ENCODE peak calls at places on chromosomes 11 and 22, in seven cellular contexts. I, L, Y, K, H, C and S are unnamed samples.

GRCh38 chr11:67031791-67032561 is 9.0 kb downstream of the SYT12 start:
- DNase-seq in I (no peak), L (peak), Y (no peak), K (no peak), H (no peak), C (no peak), S (no peak)

GRCh38 chr11:100684101-100685065 is 2.7 kb upstream of the ARHGAP42 start:
- DNase-seq in I (no peak), L (peak), Y (no peak), K (no peak), H (no peak), C (no peak), S (peak)

GRCh38 chr22:22713416-22713815 is 69.0 kb downstream of the GGTLC2 start:
- DNase-seq in I (no peak), L (no peak), Y (no peak), K (no peak), H (no peak), C (peak), S (no peak)

GRCh38 chr22:35631597-35631996 is 14.5 kb upstream of the MB start:
- DNase-seq in I (no peak), L (no peak), Y (peak), K (peak), H (peak), C (peak), S (peak)

GRCh38 chr11:4181780-4182721 is 87.5 kb downstream of the RRM1 start:
- DNase-seq in I (no peak), L (peak), Y (no peak), K (peak), H (peak), C (peak), S (peak)

GRCh38 chr11:132988381-132988780 is 543.9 kb downstream of the OPCML start:
- DNase-seq in I (no peak), L (no peak), Y (no peak), K (no peak), H (no peak), C (no peak), S (no peak)

GRCh38 chr22:39174498-39175120 is 22.1 kb upstream of the CBX7 start:
- DNase-seq in I (peak), L (peak), Y (peak), K (peak), H (peak), C (peak), S (peak)

GRCh38 chr11:59673291-59673690 is 4.5 kb upstream of the PATL1 start:
- DNase-seq in I (no peak), L (no peak), Y (no peak), K (no peak), H (no peak), C (no peak), S (no peak)

GRCh38 chr11:73625690-73626318 is 20.6 kb upstream of the PLEKHB1 start:
- DNase-seq in I (peak), L (peak), Y (peak), K (peak), H (peak), C (peak), S (peak)

GRCh38 chr22:32870474-32870873 is 69.0 kb downstream of the TIMP3 start:
- DNase-seq in I (no peak), L (no peak), Y (no peak), K (no peak), H (no peak), C (no peak), S (no peak)

GRCh38 chr22:49010086-49010863 is 817.4 kb downstream of the BRD1 start:
- DNase-seq in I (no peak), L (no peak), Y (no peak), K (peak), H (peak), C (no peak), S (no peak)

GRCh38 chr11:112752563-112752962 is 208.7 kb upstream of the NCAM1 start:
- DNase-seq in I (no peak), L (no peak), Y (no peak), K (no peak), H (no peak), C (no peak), S (no peak)

GRCh38 chr11:94574193-94574961 is 7.2 kb downstream of the PIWIL4 start:
- DNase-seq in I (peak), L (peak), Y (no peak), K (no peak), H (no peak), C (no peak), S (no peak)

GRCh38 chr11:330307-330693 is 9.6 kb upstream of the IFITM3 start:
- DNase-seq in I (no peak), L (no peak), Y (no peak), K (no peak), H (peak), C (peak), S (no peak)

GRCh38 chr11:12802418-12803085 is 128.3 kb downstream of the TEAD1 start:
- DNase-seq in I (no peak), L (peak), Y (peak), K (peak), H (peak), C (no peak), S (peak)

GRCh38 chr11:346529-346928 is 22.8 kb upstream of the B4GALNT4 start:
- DNase-seq in I (no peak), L (no peak), Y (no peak), K (no peak), H (peak), C (no peak), S (no peak)

GRCh38 chr22:27507066-27507715 is 294.4 kb downstream of the MN1 start:
- DNase-seq in I (no peak), L (peak), Y (no peak), K (no peak), H (no peak), C (no peak), S (no peak)

GRCh38 chr11:109309153-109309552 is 112.8 kb upstream of the C11orf87 start:
- DNase-seq in I (no peak), L (peak), Y (no peak), K (no peak), H (no peak), C (no peak), S (no peak)

GRCh38 chr22:23070418-23071162 is at the start of gene GNAZ:
- DNase-seq in I (peak), L (peak), Y (peak), K (peak), H (peak), C (no peak), S (no peak)

GRCh38 chr22:28116261-28116673 is 197.2 kb upstream of the PITPNB start:
- DNase-seq in I (peak), L (peak), Y (no peak), K (peak), H (no peak), C (no peak), S (no peak)

GRCh38 chr11:118609380-118610219 is 2.2 kb downstream of the PHLDB1 start:
- DNase-seq in I (peak), L (peak), Y (peak), K (peak), H (no peak), C (no peak), S (peak)

GRCh38 chr11:37657645-37658044 is 1059.6 kb upstream of the RAG2 start:
- DNase-seq in I (no peak), L (peak), Y (no peak), K (no peak), H (no peak), C (no peak), S (no peak)

GRCh38 chr11:115678942-115679341 is 174.7 kb upstream of the CADM1 start:
- DNase-seq in I (peak), L (no peak), Y (no peak), K (no peak), H (no peak), C (no peak), S (no peak)

GRCh38 chr11:19821412-19821875 is 108.8 kb downstream of the NAV2 start:
- DNase-seq in I (no peak), L (no peak), Y (no peak), K (peak), H (peak), C (no peak), S (no peak)

GRCh38 chr11:5809122-5809519 is 397 bp downstream of the OR52N2 start:
- DNase-seq in I (no peak), L (no peak), Y (no peak), K (no peak), H (no peak), C (no peak), S (peak)

GRCh38 chr11:116853461-116854073 is 16.1 kb upstream of the APOA1 start:
- DNase-seq in I (no peak), L (peak), Y (no peak), K (no peak), H (no peak), C (peak), S (peak)

GRCh38 chr11:116507016-116507415 is 265.8 kb downstream of the BUD13 start:
- DNase-seq in I (no peak), L (no peak), Y (no peak), K (no peak), H (no peak), C (no peak), S (no peak)

GRCh38 chr22:45200862-45201511 is 37.3 kb downstream of the NUP50 start:
- DNase-seq in I (no peak), L (peak), Y (no peak), K (no peak), H (no peak), C (no peak), S (no peak)

GRCh38 chr11:104968365-104968855 is at the start of gene CASP4:
- DNase-seq in I (no peak), L (peak), Y (no peak), K (peak), H (no peak), C (peak), S (peak)

GRCh38 chr11:113828186-113828585 is 47.2 kb downstream of the USP28 start:
- DNase-seq in I (no peak), L (no peak), Y (no peak), K (no peak), H (no peak), C (no peak), S (no peak)

GRCh38 chr11:128467610-128468041 is 119.7 kb downstream of the ETS1 start:
- DNase-seq in I (peak), L (peak), Y (no peak), K (no peak), H (no peak), C (no peak), S (no peak)
- TF ChIP-seq CTCF in I (no peak), L (peak), Y (no peak), K (no peak), H (no peak), C (no peak), S (no peak)

DNA sequence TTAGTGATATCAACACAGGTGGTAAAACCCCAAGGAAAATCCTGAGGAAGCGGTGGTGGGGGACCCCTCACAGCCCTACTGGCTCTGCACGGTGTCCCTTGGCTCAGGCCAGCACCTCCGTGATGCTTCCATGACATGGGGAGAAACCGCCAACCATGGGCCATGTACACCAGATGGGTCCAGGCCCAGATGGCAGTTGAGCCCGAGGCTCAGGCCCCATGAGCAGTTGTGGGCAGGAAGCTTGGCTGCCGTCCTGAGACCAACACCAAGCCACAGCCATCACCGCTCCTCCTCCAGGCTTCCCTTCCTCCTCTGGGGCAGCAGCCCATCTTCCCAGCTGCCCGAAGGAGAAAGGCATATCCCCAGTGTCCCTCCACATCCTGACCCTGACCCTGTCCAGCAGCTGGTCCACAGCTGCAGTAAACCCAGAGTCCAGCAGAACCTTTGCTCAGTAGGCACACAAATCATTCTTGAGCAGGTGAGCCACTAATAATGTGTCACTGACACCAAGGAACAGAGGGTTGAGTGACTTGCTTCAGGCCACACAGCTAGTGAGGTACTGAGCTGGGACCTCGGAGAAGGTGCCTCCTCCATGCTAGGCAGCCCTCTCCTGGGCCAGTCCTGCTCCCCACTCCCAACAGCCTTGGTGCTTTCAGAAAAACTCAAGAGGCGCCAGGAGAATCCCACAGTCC is 204.9 kb downstream of the CTTN start:
- DNase-seq in I (no peak), L (no peak), Y (no peak), K (no peak), H (no peak), C (no peak), S (no peak)
- H3K4me3 ChIP-seq in I (no peak), L (no peak), Y (no peak), K (no peak), H (no peak), C (no peak), S (no peak)

DNA sequence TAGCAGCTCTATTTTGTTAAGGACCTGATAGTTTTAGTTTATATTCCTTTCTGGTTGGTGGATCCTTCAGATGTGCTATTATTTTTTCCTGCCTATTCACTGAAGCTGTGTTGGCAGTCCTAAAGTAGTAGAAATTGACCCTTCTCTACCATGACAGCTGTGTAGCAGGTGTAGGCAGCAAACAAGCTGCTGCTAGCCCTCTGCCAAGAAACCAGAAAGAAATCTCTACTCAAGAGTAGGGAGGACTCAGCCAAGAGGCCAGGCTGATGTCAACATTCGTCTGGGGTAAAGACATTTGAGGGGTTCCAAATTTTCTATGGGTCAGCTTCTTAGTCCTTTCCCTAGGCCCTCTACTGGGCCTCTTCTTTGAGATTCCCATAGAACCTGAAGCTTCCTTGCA is 51.2 kb downstream of the CSTF3 start:
- DNase-seq in I (no peak), L (no peak), Y (no peak), K (no peak), H (no peak), C (no peak), S (no peak)
- TF ChIP-seq CTCF in I (no peak), L (no peak), Y (no peak), K (no peak), H (no peak), C (no peak), S (no peak)

GRCh38 chr11:58524232-58525036 is 16.5 kb upstream of the OR5B21 start:
- DNase-seq in I (peak), L (peak), Y (peak), K (peak), H (no peak), C (peak), S (peak)

GRCh38 chr11:58530236-58530635 is 22.3 kb upstream of the OR5B21 start:
- DNase-seq in I (no peak), L (no peak), Y (no peak), K (no peak), H (no peak), C (no peak), S (no peak)

GRCh38 chr11:58527429-58527828 is 19.5 kb upstream of the OR5B21 start:
- DNase-seq in I (no peak), L (no peak), Y (no peak), K (no peak), H (no peak), C (no peak), S (no peak)

DNA sequence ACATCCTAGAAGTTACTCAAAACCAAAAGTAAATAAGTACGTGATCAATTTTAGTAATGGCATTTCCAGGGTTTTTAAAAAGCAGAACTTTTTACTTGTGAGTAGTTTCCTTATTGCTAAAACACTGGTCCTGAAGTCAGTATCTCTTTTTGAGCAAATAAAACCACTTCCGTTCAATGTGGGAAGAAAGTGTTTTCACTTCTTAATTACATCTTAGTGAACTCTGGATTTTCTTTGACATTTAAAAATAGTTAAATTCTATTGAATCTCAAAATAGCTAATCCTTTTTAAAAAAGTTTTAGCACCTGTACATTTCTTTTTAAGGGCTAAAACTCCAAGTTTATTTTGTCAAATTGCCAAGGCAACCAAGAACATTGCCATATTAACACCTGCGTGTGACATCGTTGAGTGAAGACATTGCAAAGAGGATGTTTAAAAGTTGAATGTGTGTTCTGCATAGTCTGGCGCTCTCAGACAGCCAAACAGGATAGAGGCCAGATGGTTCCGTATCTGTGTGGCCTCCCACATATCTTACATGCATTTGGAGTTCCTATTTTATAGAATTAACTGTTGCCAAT is 17.2 kb upstream of the OR5B21 start:
- DNase-seq in I (no peak), L (no peak), Y (no peak), K (no peak), H (no peak), C (peak), S (peak)
- H3K4me3 ChIP-seq in I (no peak), L (no peak), Y (no peak), K (no peak), H (no peak), C (peak), S (no peak)

DNA sequence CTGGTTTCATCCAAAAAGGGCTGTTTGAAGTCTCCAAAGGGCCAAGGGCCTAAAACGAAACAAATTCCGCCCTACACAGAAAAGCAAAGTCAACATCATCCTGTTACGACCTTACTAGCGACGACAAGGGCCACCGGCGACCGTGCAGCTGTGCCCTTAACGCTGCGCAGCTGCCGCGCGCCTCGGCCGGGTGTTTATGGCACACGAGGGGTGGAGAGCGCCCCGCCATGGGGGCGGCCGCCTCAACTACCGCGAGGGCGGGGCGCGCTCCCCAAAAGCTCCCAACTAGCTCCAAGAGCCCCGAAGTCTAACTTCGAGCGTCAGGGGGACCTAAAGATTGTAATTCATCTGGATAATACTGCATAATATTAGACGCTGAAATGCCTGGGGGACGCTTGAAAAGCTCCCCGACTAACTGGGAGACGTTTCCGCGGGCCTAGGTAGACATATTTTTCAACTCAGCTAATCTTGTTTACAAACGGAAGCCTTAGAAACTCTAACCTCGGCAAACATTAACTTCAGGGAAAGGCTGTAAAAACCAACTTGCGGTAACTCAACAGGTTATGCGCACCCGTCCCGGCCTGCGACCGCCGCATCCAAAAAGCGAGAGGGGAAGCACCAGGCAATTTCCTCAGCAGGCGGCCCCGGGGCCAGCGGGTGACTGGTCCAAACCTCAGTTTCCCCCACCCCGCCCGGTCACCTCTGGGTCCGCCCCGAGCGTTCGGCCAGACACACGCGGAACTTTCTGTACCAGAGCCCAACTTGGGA is 688 bp downstream of the TMEM123 start:
- DNase-seq in I (peak), L (peak), Y (no peak), K (peak), H (peak), C (peak), S (peak)
- TF ChIP-seq CTCF in I (no peak), L (no peak), Y (no peak), K (no peak), H (peak), C (peak), S (peak)

GRCh38 chr11:123187221-123187620 is 7.8 kb downstream of the CLMP start:
- DNase-seq in I (no peak), L (no peak), Y (no peak), K (no peak), H (no peak), C (no peak), S (no peak)
- H3K4me3 ChIP-seq in I (no peak), L (no peak), Y (no peak), K (no peak), H (no peak), C (no peak), S (no peak)

DNA sequence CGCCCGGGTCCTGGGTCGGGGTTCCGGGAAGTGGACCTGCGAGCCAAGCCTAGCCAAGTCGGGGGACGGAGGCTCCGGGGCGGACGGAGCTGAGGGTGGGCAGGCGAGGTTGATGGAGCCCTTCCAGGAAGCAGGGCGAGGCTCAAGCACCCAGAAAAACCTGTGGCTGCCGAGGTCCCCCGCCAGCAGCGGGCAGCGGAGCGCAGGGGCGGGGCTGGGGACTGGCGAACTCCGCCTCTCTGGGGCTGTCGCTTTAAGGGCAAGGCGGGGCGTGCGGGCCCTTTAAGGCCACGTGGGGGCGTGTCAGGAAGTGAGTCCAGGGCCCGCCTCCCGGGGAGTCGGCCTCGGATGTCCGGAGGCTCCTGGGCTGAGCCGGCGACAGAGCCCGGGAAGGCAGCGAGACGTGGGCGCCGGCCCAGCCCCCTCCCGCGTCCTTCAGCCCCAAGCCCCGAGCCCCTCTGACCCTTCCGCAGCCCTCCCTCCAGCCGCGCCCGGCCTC is at the start of gene SLC35C1:
- DNase-seq in I (peak), L (peak), Y (peak), K (peak), H (peak), C (peak), S (peak)
- TF ChIP-seq CTCF in I (no peak), L (no peak), Y (no peak), K (no peak), H (peak), C (peak), S (no peak)